ENCODE peak calls at places on chromosomes 1 and 21, in six cellular contexts. X is mammary epithelial cell, W is BE2C, D is omental fat pad, V is fibroblast of mammary gland, L is cardiac muscle cell. O is an unnamed sample.
A peak's percentile ranks its signal among the peaks of the same experiment; 100 is the strongest.

GRCh38 chr21:46120301-46121285 is 22.7 kb downstream of the COL6A2 start:
- DNase-seq in X (no peak), W (peak; percentile 11), D (peak; percentile 11), V (peak; percentile 11), L (no peak), O (peak; percentile 59)

GRCh38 chr1:244074559-244075171 is 23.6 kb downstream of the ZBTB18 start:
- DNase-seq in X (no peak), W (no peak), D (no peak), V (no peak), L (no peak), O (no peak)

GRCh38 chr1:204475651-204476432 is 18.8 kb downstream of the PIK3C2B start:
- DNase-seq in X (no peak), W (no peak), D (no peak), V (no peak), L (no peak), O (no peak)

GRCh38 chr1:29824025-29824424 is 587.7 kb downstream of the PTPRU start:
- DNase-seq in X (no peak), W (no peak), D (no peak), V (no peak), L (no peak), O (no peak)

GRCh38 chr1:63746129-63746864 is 27.5 kb upstream of the ROR1 start:
- DNase-seq in X (no peak), W (no peak), D (no peak), V (peak; percentile 87), L (peak; percentile 59), O (no peak)

GRCh38 chr1:32372149-32372756 is 9.9 kb downstream of the TSSK3 start:
- DNase-seq in X (no peak), W (no peak), D (no peak), V (no peak), L (no peak), O (no peak)

GRCh38 chr1:61825398-61825797 is 83.1 kb downstream of the PATJ start:
- DNase-seq in X (no peak), W (no peak), D (no peak), V (no peak), L (peak; percentile 21), O (no peak)

GRCh38 chr1:92037400-92037799 is 7.6 kb downstream of the EPHX4 start:
- DNase-seq in X (no peak), W (no peak), D (no peak), V (no peak), L (peak; percentile 29), O (no peak)

GRCh38 chr1:150981805-150982712 is at the start of gene ANXA9:
- DNase-seq in X (peak; percentile 27), W (no peak), D (no peak), V (peak; percentile 31), L (no peak), O (no peak)

GRCh38 chr1:39671433-39671792 is 494 bp downstream of the NT5C1A start:
- DNase-seq in X (no peak), W (peak; percentile 65), D (no peak), V (no peak), L (no peak), O (peak; percentile 77)

GRCh38 chr21:19197950-19198349 is 794.4 kb upstream of the TMPRSS15 start:
- DNase-seq in X (no peak), W (no peak), D (no peak), V (no peak), L (no peak), O (no peak)

GRCh38 chr1:228377664-228378452 is 28.8 kb downstream of the TRIM11 start:
- DNase-seq in X (no peak), W (no peak), D (no peak), V (no peak), L (no peak), O (peak; percentile 66)

GRCh38 chr1:165696625-165697100 is 1.7 kb downstream of the ALDH9A1 start:
- DNase-seq in X (peak; percentile 54), W (no peak), D (no peak), V (peak; percentile 94), L (peak; percentile 97), O (peak; percentile 29)

GRCh38 chr21:31866077-31866511 is 6.7 kb upstream of the HUNK start:
- DNase-seq in X (peak; percentile 53), W (peak; percentile 94), D (peak; percentile 83), V (peak; percentile 61), L (peak; percentile 76), O (peak; percentile 86)

GRCh38 chr1:36137776-36138175 is 11.5 kb downstream of the TRAPPC3 start:
- DNase-seq in X (no peak), W (no peak), D (no peak), V (no peak), L (no peak), O (no peak)

GRCh38 chr1:110783292-110783918 is 89.5 kb upstream of the CD53 start:
- DNase-seq in X (peak; percentile 55), W (peak; percentile 45), D (no peak), V (peak; percentile 50), L (peak; percentile 69), O (peak; percentile 30)

GRCh38 chr1:53321366-53321765 is 6.5 kb downstream of the LRP8 start:
- DNase-seq in X (no peak), W (peak; percentile 59), D (no peak), V (no peak), L (no peak), O (peak; percentile 3)
- TF ChIP-seq CTCF in X (no peak), W (peak; percentile 56), D (no peak), V (no peak), L (no peak), O (no peak)

GRCh38 chr1:98884864-98885263 is 119.8 kb downstream of the PLPPR5 start:
- DNase-seq in X (no peak), W (no peak), D (no peak), V (peak; percentile 19), L (no peak), O (no peak)
- TF ChIP-seq CTCF in X (no peak), W (peak; percentile 5), D (no peak), V (peak; percentile 9), L (no peak), O (no peak)

DNA sequence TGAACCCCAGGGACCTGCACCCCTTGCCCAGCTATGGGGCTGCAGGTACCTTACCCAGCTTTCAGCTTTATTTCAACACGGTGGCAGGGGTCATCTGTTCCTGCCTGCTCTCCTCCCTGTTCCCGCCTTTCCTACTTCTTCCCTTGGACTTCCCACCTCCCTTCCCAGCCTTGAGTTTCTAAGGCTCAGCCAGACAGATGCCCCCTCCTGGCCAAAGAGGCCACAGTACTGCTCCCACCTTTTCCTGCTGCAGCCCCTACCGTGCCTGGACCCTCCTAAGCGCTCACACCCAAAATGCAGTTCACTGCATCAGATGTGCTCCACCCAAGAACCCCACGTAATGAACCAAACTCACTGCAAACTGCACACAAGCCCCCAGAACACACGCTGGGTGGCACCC is 7.7 kb downstream of the NOC2L start:
- DNase-seq in X (no peak), W (peak; percentile 48), D (no peak), V (peak; percentile 33), L (peak; percentile 45), O (no peak)
- TF ChIP-seq CTCF in X (peak; percentile 14), W (peak; percentile 54), D (no peak), V (peak; percentile 38), L (peak; percentile 51), O (peak; percentile 12)

GRCh38 chr1:224884428-224884827 is 45.0 kb upstream of the DNAH14 start:
- DNase-seq in X (no peak), W (no peak), D (no peak), V (peak; percentile 10), L (peak; percentile 46), O (no peak)

GRCh38 chr1:224881762-224882211 is 47.7 kb upstream of the DNAH14 start:
- DNase-seq in X (no peak), W (no peak), D (no peak), V (no peak), L (no peak), O (no peak)

GRCh38 chr1:224880593-224881307 is 48.7 kb upstream of the DNAH14 start:
- DNase-seq in X (no peak), W (no peak), D (no peak), V (no peak), L (peak; percentile 28), O (no peak)

GRCh38 chr1:224879404-224879803 is 50.1 kb upstream of the DNAH14 start:
- DNase-seq in X (peak; percentile 25), W (no peak), D (no peak), V (peak; percentile 67), L (peak; percentile 77), O (no peak)

GRCh38 chr1:224882264-224882663 is 47.2 kb upstream of the DNAH14 start:
- DNase-seq in X (no peak), W (no peak), D (no peak), V (no peak), L (no peak), O (no peak)
- TF ChIP-seq CTCF in X (no peak), W (no peak), D (no peak), V (no peak), L (no peak), O (no peak)

DNA sequence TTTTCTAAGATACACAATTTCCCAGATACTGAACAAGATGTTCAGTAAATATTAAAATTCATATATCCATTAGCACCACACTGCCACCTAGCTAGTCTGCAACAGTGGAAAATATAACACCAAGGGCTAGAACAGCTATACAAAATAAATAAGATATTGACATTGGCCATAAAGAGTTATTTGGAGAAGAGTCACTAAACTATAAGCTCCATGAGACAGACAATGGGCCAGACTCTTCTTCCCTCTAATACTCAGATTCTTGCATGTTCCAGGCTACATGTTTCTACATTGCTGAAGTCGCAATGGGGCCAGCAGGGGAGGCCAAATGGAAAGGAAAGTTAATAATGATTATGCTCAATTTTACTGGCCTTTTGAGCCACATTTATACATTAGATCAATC is 21.5 kb downstream of the SPATA6 start:
- DNase-seq in X (no peak), W (no peak), D (no peak), V (no peak), L (peak; percentile 10), O (no peak)
- TF ChIP-seq CTCF in X (peak; percentile 36), W (peak; percentile 3), D (no peak), V (peak; percentile 32), L (peak; percentile 26), O (peak; percentile 49)

DNA sequence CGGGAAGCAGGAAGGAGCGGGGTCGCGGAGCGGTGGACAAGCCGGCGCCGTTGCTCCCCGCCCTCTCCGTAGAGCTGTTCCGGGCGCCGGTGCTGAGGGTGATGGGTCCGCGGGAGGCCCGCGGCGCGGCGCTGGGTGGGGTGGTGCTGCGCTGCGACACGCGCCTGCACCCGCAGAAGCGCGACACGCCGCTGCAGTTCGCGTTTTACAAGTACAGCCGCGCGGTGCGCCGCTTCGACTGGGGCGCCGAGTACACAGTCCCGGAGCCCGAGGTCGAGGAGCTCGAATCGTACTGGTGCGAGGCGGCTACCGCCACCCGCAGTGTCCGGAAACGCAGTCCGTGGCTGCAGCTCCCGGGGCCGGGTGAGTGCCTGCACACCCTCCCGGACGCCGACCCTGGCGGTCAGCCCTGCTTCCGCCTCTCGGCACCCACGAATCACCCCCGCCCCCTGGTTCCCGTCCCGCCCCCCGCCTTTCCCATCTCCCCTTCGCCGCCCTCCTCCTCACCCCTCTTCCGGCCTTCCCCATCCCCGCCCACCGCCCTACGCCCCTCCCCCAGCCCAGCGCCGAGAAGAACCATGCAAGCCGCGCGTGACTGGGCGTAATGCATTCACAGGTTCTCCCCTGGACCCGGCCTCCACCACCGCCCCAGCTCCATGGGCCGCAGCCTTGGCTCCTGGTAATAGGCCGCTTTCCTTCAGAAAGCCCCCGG is 5.4 kb downstream of the FCRLB start:
- DNase-seq in X (peak; percentile 80), W (peak; percentile 89), D (peak; percentile 81), V (peak; percentile 80), L (peak; percentile 94), O (peak; percentile 90)
- TF ChIP-seq CTCF in X (no peak), W (no peak), D (no peak), V (no peak), L (no peak), O (peak; percentile 6)

O was measured in heart left ventricle.